ENCODE peak calls at places on chromosome 7, in nine cellular contexts. One of them, this sample, is unnamed. For H3K36me3, the result is how much of the 10 kb centered on the place peaks cover.

GRCh38 chr7:93044147-93044810 is 73.5 kb downstream of the SAMD9 start:
- DNase-seq in upper lobe of right lung: no peak
- DNase-seq in brain microvascular endothelial cell: peak
- DNase-seq in neural progenitor cell: peak
- DNase-seq in ovary: no peak
- DNase-seq in cardiac muscle cell: no peak
- DNase-seq in endodermal cell: peak
- DNase-seq in uterus: no peak
- DNase-seq in heart right ventricle: no peak
- DNase-seq in this sample: no peak

GRCh38 chr7:131007439-131008330 is 273.7 kb upstream of the KLF14 start:
- DNase-seq in brain microvascular endothelial cell: peak
- DNase-seq in uterus: peak
- DNase-seq in upper lobe of right lung: no peak
- DNase-seq in endodermal cell: peak
- DNase-seq in neural progenitor cell: peak
- DNase-seq in ovary: no peak
- DNase-seq in cardiac muscle cell: peak
- DNase-seq in heart right ventricle: no peak
- DNase-seq in this sample: peak

GRCh38 chr7:124698964-124699363 is 66.6 kb downstream of the GPR37 start:
- DNase-seq in uterus: no peak
- DNase-seq in endodermal cell: no peak
- DNase-seq in brain microvascular endothelial cell: no peak
- DNase-seq in heart right ventricle: no peak
- DNase-seq in cardiac muscle cell: peak
- DNase-seq in upper lobe of right lung: no peak
- DNase-seq in neural progenitor cell: no peak
- DNase-seq in ovary: no peak
- DNase-seq in this sample: no peak

GRCh38 chr7:159112136-159113011 is 32.3 kb downstream of the VIPR2 start:
- DNase-seq in neural progenitor cell: no peak
- DNase-seq in upper lobe of right lung: peak
- DNase-seq in ovary: no peak
- DNase-seq in brain microvascular endothelial cell: no peak
- DNase-seq in heart right ventricle: no peak
- DNase-seq in endodermal cell: peak
- DNase-seq in cardiac muscle cell: no peak
- DNase-seq in uterus: peak
- DNase-seq in this sample: peak

GRCh38 chr7:81488210-81488609 is 281.6 kb downstream of the HGF start:
- DNase-seq in heart right ventricle: no peak
- DNase-seq in ovary: no peak
- DNase-seq in endodermal cell: no peak
- DNase-seq in neural progenitor cell: no peak
- DNase-seq in upper lobe of right lung: no peak
- DNase-seq in cardiac muscle cell: no peak
- DNase-seq in uterus: no peak
- DNase-seq in brain microvascular endothelial cell: no peak
- DNase-seq in this sample: no peak

GRCh38 chr7:19696926-19697325 is 11.9 kb downstream of the POLR1F start:
- DNase-seq in uterus: no peak
- DNase-seq in cardiac muscle cell: no peak
- DNase-seq in neural progenitor cell: no peak
- DNase-seq in brain microvascular endothelial cell: no peak
- DNase-seq in ovary: no peak
- DNase-seq in heart right ventricle: no peak
- DNase-seq in upper lobe of right lung: no peak
- DNase-seq in endodermal cell: no peak
- DNase-seq in this sample: no peak

GRCh38 chr7:28615091-28615490 is 202.8 kb downstream of the CREB5 start:
- DNase-seq in uterus: no peak
- DNase-seq in brain microvascular endothelial cell: no peak
- DNase-seq in neural progenitor cell: peak
- DNase-seq in heart right ventricle: no peak
- DNase-seq in cardiac muscle cell: peak
- DNase-seq in endodermal cell: peak
- DNase-seq in ovary: no peak
- DNase-seq in upper lobe of right lung: no peak
- DNase-seq in this sample: no peak

GRCh38 chr7:65902306-65902705 is 29.4 kb downstream of the VKORC1L1 start:
- DNase-seq in upper lobe of right lung: no peak
- DNase-seq in brain microvascular endothelial cell: no peak
- DNase-seq in neural progenitor cell: no peak
- DNase-seq in endodermal cell: no peak
- DNase-seq in ovary: no peak
- DNase-seq in heart right ventricle: no peak
- DNase-seq in uterus: no peak
- DNase-seq in cardiac muscle cell: no peak
- DNase-seq in this sample: no peak

GRCh38 chr7:47273088-47273487 is 308.8 kb downstream of the TNS3 start:
- DNase-seq in ovary: no peak
- DNase-seq in heart right ventricle: no peak
- DNase-seq in brain microvascular endothelial cell: no peak
- DNase-seq in endodermal cell: no peak
- DNase-seq in cardiac muscle cell: no peak
- DNase-seq in upper lobe of right lung: no peak
- DNase-seq in neural progenitor cell: no peak
- DNase-seq in uterus: no peak
- DNase-seq in this sample: no peak

GRCh38 chr7:109763611-109764010 is 1193.9 kb downstream of the DNAJB9 start:
- DNase-seq in uterus: no peak
- DNase-seq in heart right ventricle: no peak
- DNase-seq in cardiac muscle cell: no peak
- DNase-seq in upper lobe of right lung: no peak
- DNase-seq in endodermal cell: no peak
- DNase-seq in brain microvascular endothelial cell: no peak
- DNase-seq in ovary: no peak
- DNase-seq in neural progenitor cell: no peak
- DNase-seq in this sample: no peak

GRCh38 chr7:19620470-19620869 is 88.4 kb downstream of the POLR1F start:
- DNase-seq in heart right ventricle: no peak
- DNase-seq in brain microvascular endothelial cell: no peak
- DNase-seq in neural progenitor cell: no peak
- DNase-seq in ovary: no peak
- DNase-seq in uterus: no peak
- DNase-seq in cardiac muscle cell: no peak
- DNase-seq in endodermal cell: no peak
- DNase-seq in upper lobe of right lung: no peak
- DNase-seq in this sample: no peak

GRCh38 chr7:9192969-9193368 is 759.6 kb downstream of the NXPH1 start:
- DNase-seq in endodermal cell: no peak
- DNase-seq in heart right ventricle: no peak
- DNase-seq in cardiac muscle cell: no peak
- DNase-seq in upper lobe of right lung: no peak
- DNase-seq in ovary: no peak
- DNase-seq in neural progenitor cell: no peak
- DNase-seq in uterus: no peak
- DNase-seq in brain microvascular endothelial cell: no peak
- DNase-seq in this sample: no peak

GRCh38 chr7:105353752-105354328 is 34.9 kb downstream of the SRPK2 start:
- DNase-seq in uterus: peak
- DNase-seq in ovary: no peak
- DNase-seq in neural progenitor cell: no peak
- DNase-seq in brain microvascular endothelial cell: peak
- DNase-seq in upper lobe of right lung: no peak
- DNase-seq in cardiac muscle cell: no peak
- DNase-seq in heart right ventricle: peak
- DNase-seq in endodermal cell: no peak
- DNase-seq in this sample: no peak

GRCh38 chr7:51045319-51046102 is 262.8 kb upstream of the GRB10 start:
- DNase-seq in uterus: no peak
- DNase-seq in ovary: no peak
- DNase-seq in neural progenitor cell: no peak
- DNase-seq in brain microvascular endothelial cell: peak
- DNase-seq in cardiac muscle cell: no peak
- DNase-seq in upper lobe of right lung: no peak
- DNase-seq in heart right ventricle: no peak
- DNase-seq in endodermal cell: no peak
- DNase-seq in this sample: no peak

GRCh38 chr7:44867073-44867990 is 18.0 kb downstream of the PURB start:
- DNase-seq in brain microvascular endothelial cell: peak
- DNase-seq in upper lobe of right lung: no peak
- DNase-seq in cardiac muscle cell: no peak
- DNase-seq in heart right ventricle: no peak
- DNase-seq in endodermal cell: no peak
- DNase-seq in ovary: no peak
- DNase-seq in neural progenitor cell: no peak
- DNase-seq in uterus: peak
- DNase-seq in this sample: no peak

DNA sequence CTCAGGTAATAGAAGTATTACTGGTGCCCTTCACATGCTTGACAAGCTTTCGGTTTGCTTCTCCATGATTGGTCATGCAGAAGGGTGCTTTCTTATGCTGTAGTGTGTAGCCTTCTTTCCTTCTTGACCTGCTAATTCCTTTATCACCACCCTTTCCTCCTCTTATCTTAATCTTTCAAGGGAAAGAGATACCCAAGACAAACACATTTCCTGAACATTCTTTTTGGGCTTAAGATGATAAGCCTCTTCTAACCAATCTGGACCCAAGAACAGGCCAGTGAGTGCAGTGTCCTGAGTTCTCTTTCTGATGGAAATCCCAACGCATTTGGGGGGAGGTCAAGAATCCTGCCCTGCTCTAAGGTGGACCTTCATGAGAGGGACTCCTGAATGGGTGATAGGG is 33.8 kb downstream of the BMPER start:
- DNase-seq in brain microvascular endothelial cell: no peak
- DNase-seq in neural progenitor cell: no peak
- DNase-seq in endodermal cell: no peak
- DNase-seq in heart right ventricle: no peak
- DNase-seq in ovary: no peak
- DNase-seq in upper lobe of right lung: no peak
- DNase-seq in uterus: no peak
- DNase-seq in cardiac muscle cell: no peak
- DNase-seq in this sample: no peak
- H3K36me3 ChIP-seq in brain microvascular endothelial cell: under half
- H3K36me3 ChIP-seq in neural progenitor cell: under half
- H3K36me3 ChIP-seq in endodermal cell: under half
- H3K36me3 ChIP-seq in heart right ventricle: under half
- H3K36me3 ChIP-seq in ovary: under half
- H3K36me3 ChIP-seq in upper lobe of right lung: under half
- H3K36me3 ChIP-seq in uterus: under half
- H3K36me3 ChIP-seq in cardiac muscle cell: under half
- H3K36me3 ChIP-seq in this sample: under half

DNA sequence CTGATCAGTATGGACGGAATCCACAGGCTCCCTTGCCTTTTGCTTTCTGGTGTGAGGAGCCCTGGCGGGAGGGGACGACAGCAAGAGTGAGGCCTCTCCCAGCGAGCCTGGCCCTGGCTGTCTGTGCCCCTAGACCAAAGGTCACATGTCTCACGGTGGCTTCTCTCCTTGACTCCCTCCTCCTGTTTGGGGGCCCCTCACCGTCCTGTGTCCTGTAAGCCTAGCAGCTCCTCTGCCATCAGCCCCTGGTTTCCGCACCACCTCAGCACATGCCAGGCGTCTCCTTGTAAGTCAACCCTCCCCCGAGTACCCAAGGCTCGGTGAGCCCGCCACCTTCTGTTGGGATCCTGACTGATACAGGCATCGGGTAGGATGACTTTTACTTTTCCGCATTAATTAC is 119.9 kb downstream of the XRCC2 start:
- DNase-seq in heart right ventricle: no peak
- DNase-seq in endodermal cell: peak
- DNase-seq in ovary: no peak
- DNase-seq in neural progenitor cell: no peak
- DNase-seq in brain microvascular endothelial cell: no peak
- DNase-seq in upper lobe of right lung: no peak
- DNase-seq in cardiac muscle cell: no peak
- DNase-seq in uterus: no peak
- DNase-seq in this sample: no peak
- TF ChIP-seq CTCF in heart right ventricle: no peak
- TF ChIP-seq CTCF in endodermal cell: no peak
- TF ChIP-seq CTCF in ovary: no peak
- TF ChIP-seq CTCF in neural progenitor cell: no peak
- TF ChIP-seq CTCF in brain microvascular endothelial cell: no peak
- TF ChIP-seq CTCF in upper lobe of right lung: no peak
- TF ChIP-seq CTCF in cardiac muscle cell: no peak
- TF ChIP-seq CTCF in uterus: no peak
- TF ChIP-seq CTCF in this sample: no peak

DNA sequence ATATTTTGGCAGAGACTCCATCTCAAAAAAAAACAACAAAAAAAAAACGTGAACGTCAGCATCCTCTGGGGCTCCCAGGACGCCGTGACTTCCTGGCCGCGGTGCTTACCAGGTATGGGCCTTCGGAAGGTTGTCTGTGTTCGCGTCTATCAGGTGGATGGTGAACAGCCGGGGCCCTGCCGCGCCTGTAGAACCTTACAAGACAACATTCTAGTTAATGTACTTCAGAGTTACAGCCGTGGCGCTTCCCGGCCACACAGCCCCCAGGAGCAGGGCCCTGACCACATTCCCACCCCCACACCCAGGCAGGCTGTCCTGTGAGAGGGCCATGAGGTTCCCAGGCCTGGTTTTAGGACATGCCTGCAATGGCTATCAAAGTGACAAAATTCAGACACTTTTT is 111.0 kb downstream of the SMURF1 start:
- DNase-seq in neural progenitor cell: no peak
- DNase-seq in heart right ventricle: no peak
- DNase-seq in uterus: no peak
- DNase-seq in cardiac muscle cell: no peak
- DNase-seq in upper lobe of right lung: no peak
- DNase-seq in endodermal cell: no peak
- DNase-seq in ovary: no peak
- DNase-seq in brain microvascular endothelial cell: no peak
- DNase-seq in this sample: no peak
- H3K36me3 ChIP-seq in neural progenitor cell: under half
- H3K36me3 ChIP-seq in heart right ventricle: under half
- H3K36me3 ChIP-seq in uterus: under half
- H3K36me3 ChIP-seq in cardiac muscle cell: half or more
- H3K36me3 ChIP-seq in upper lobe of right lung: half or more
- H3K36me3 ChIP-seq in endodermal cell: half or more
- H3K36me3 ChIP-seq in ovary: under half
- H3K36me3 ChIP-seq in brain microvascular endothelial cell: half or more
- H3K36me3 ChIP-seq in this sample: half or more

GRCh38 chr7:3200504-3200903 is 100.5 kb upstream of the SDK1 start:
- DNase-seq in endodermal cell: peak
- DNase-seq in upper lobe of right lung: no peak
- DNase-seq in heart right ventricle: no peak
- DNase-seq in cardiac muscle cell: peak
- DNase-seq in uterus: no peak
- DNase-seq in ovary: no peak
- DNase-seq in neural progenitor cell: peak
- DNase-seq in brain microvascular endothelial cell: peak
- DNase-seq in this sample: no peak
- TF ChIP-seq CTCF in endodermal cell: peak
- TF ChIP-seq CTCF in upper lobe of right lung: peak
- TF ChIP-seq CTCF in heart right ventricle: peak
- TF ChIP-seq CTCF in cardiac muscle cell: peak
- TF ChIP-seq CTCF in uterus: no peak
- TF ChIP-seq CTCF in ovary: no peak
- TF ChIP-seq CTCF in neural progenitor cell: peak
- TF ChIP-seq CTCF in brain microvascular endothelial cell: peak
- TF ChIP-seq CTCF in this sample: no peak